ENCODE peak calls at places on chromosomes 2 and 18, in seven cellular contexts. One of them, this sample, is unnamed.

GRCh38 chr2:217362290-217362689 is 502.4 kb upstream of the TNP1 start:
- DNase-seq in A549: no peak
- DNase-seq in small intestine: no peak
- DNase-seq in IMR-90: no peak
- DNase-seq in K562: peak; percentile 8
- DNase-seq in heart left ventricle: no peak
- DNase-seq in fibroblast of lung: no peak
- DNase-seq in this sample: no peak

GRCh38 chr2:222398446-222398885 is 25.9 kb upstream of the SGPP2 start:
- DNase-seq in A549: no peak
- DNase-seq in small intestine: peak; percentile 33
- DNase-seq in IMR-90: no peak
- DNase-seq in K562: no peak
- DNase-seq in heart left ventricle: no peak
- DNase-seq in fibroblast of lung: no peak
- DNase-seq in this sample: no peak

GRCh38 chr2:109647636-109648035 is 33.5 kb downstream of the SOWAHC start:
- DNase-seq in A549: no peak
- DNase-seq in small intestine: no peak
- DNase-seq in IMR-90: peak; percentile 25
- DNase-seq in K562: no peak
- DNase-seq in heart left ventricle: no peak
- DNase-seq in fibroblast of lung: no peak
- DNase-seq in this sample: no peak

GRCh38 chr2:1769703-1770422 is 25.5 kb upstream of the PXDN start:
- DNase-seq in A549: peak; percentile 87
- DNase-seq in small intestine: peak; percentile 66
- DNase-seq in IMR-90: peak; percentile 62
- DNase-seq in K562: peak; percentile 71
- DNase-seq in heart left ventricle: no peak
- DNase-seq in fibroblast of lung: peak; percentile 72
- DNase-seq in this sample: no peak

GRCh38 chr2:176687350-176687749 is 418.1 kb downstream of the MTX2 start:
- DNase-seq in A549: no peak
- DNase-seq in small intestine: no peak
- DNase-seq in IMR-90: no peak
- DNase-seq in K562: no peak
- DNase-seq in heart left ventricle: no peak
- DNase-seq in fibroblast of lung: no peak
- DNase-seq in this sample: no peak

GRCh38 chr2:149259136-149259535 is 71.3 kb upstream of the LYPD6 start:
- DNase-seq in A549: no peak
- DNase-seq in small intestine: no peak
- DNase-seq in IMR-90: no peak
- DNase-seq in K562: no peak
- DNase-seq in heart left ventricle: no peak
- DNase-seq in fibroblast of lung: no peak
- DNase-seq in this sample: no peak

GRCh38 chr2:101521497-101521896 is 46.6 kb upstream of the RFX8 start:
- DNase-seq in A549: no peak
- DNase-seq in small intestine: no peak
- DNase-seq in IMR-90: no peak
- DNase-seq in K562: no peak
- DNase-seq in heart left ventricle: no peak
- DNase-seq in fibroblast of lung: no peak
- DNase-seq in this sample: no peak

GRCh38 chr2:75403991-75404428 is 156.7 kb downstream of the EVA1A start:
- DNase-seq in A549: peak; percentile 17
- DNase-seq in small intestine: peak; percentile 34
- DNase-seq in IMR-90: peak; percentile 59
- DNase-seq in K562: peak; percentile 33
- DNase-seq in heart left ventricle: no peak
- DNase-seq in fibroblast of lung: peak; percentile 66
- DNase-seq in this sample: no peak

GRCh38 chr2:220682616-220683015 is 889.5 kb downstream of the EPHA4 start:
- DNase-seq in A549: no peak
- DNase-seq in small intestine: no peak
- DNase-seq in IMR-90: peak; percentile 21
- DNase-seq in K562: no peak
- DNase-seq in heart left ventricle: no peak
- DNase-seq in fibroblast of lung: no peak
- DNase-seq in this sample: no peak

GRCh38 chr2:50594233-50594632 is 437.7 kb downstream of the NRXN1 start:
- DNase-seq in A549: no peak
- DNase-seq in small intestine: peak; percentile 84
- DNase-seq in IMR-90: no peak
- DNase-seq in K562: no peak
- DNase-seq in heart left ventricle: no peak
- DNase-seq in fibroblast of lung: no peak
- DNase-seq in this sample: no peak

GRCh38 chr2:176171331-176172006 is 14.4 kb downstream of the HOXD3 start:
- DNase-seq in A549: no peak
- DNase-seq in small intestine: no peak
- DNase-seq in IMR-90: no peak
- DNase-seq in K562: no peak
- DNase-seq in heart left ventricle: no peak
- DNase-seq in fibroblast of lung: no peak
- DNase-seq in this sample: no peak

GRCh38 chr18:74083071-74083954 is 64.3 kb downstream of the FBXO15 start:
- DNase-seq in A549: no peak
- DNase-seq in small intestine: no peak
- DNase-seq in IMR-90: no peak
- DNase-seq in K562: no peak
- DNase-seq in heart left ventricle: no peak
- DNase-seq in fibroblast of lung: no peak
- DNase-seq in this sample: no peak

GRCh38 chr18:74084184-74084583 is 63.5 kb downstream of the FBXO15 start:
- DNase-seq in A549: no peak
- DNase-seq in small intestine: no peak
- DNase-seq in IMR-90: no peak
- DNase-seq in K562: no peak
- DNase-seq in heart left ventricle: no peak
- DNase-seq in fibroblast of lung: no peak
- DNase-seq in this sample: no peak

GRCh38 chr18:74081966-74082365 is 65.7 kb downstream of the FBXO15 start:
- DNase-seq in A549: no peak
- DNase-seq in small intestine: no peak
- DNase-seq in IMR-90: no peak
- DNase-seq in K562: no peak
- DNase-seq in heart left ventricle: no peak
- DNase-seq in fibroblast of lung: no peak
- DNase-seq in this sample: no peak

GRCh38 chr18:74078257-74078656 is 69.4 kb downstream of the FBXO15 start:
- DNase-seq in A549: no peak
- DNase-seq in small intestine: no peak
- DNase-seq in IMR-90: no peak
- DNase-seq in K562: no peak
- DNase-seq in heart left ventricle: no peak
- DNase-seq in fibroblast of lung: no peak
- DNase-seq in this sample: no peak

GRCh38 chr18:74082476-74083070 is 65.1 kb downstream of the FBXO15 start:
- DNase-seq in A549: peak; percentile 60
- DNase-seq in small intestine: peak; percentile 62
- DNase-seq in IMR-90: peak; percentile 63
- DNase-seq in K562: peak; percentile 9
- DNase-seq in heart left ventricle: no peak
- DNase-seq in fibroblast of lung: peak; percentile 1
- DNase-seq in this sample: peak; percentile 69
- H3K4me3 ChIP-seq in A549: no peak overlapping the region
- H3K4me3 ChIP-seq in small intestine: no peak overlapping the region
- H3K4me3 ChIP-seq in IMR-90: no peak overlapping the region
- H3K4me3 ChIP-seq in K562: no peak overlapping the region
- H3K4me3 ChIP-seq in heart left ventricle: no peak overlapping the region
- H3K4me3 ChIP-seq in fibroblast of lung: no peak overlapping the region
- H3K4me3 ChIP-seq in this sample: no peak overlapping the region

DNA sequence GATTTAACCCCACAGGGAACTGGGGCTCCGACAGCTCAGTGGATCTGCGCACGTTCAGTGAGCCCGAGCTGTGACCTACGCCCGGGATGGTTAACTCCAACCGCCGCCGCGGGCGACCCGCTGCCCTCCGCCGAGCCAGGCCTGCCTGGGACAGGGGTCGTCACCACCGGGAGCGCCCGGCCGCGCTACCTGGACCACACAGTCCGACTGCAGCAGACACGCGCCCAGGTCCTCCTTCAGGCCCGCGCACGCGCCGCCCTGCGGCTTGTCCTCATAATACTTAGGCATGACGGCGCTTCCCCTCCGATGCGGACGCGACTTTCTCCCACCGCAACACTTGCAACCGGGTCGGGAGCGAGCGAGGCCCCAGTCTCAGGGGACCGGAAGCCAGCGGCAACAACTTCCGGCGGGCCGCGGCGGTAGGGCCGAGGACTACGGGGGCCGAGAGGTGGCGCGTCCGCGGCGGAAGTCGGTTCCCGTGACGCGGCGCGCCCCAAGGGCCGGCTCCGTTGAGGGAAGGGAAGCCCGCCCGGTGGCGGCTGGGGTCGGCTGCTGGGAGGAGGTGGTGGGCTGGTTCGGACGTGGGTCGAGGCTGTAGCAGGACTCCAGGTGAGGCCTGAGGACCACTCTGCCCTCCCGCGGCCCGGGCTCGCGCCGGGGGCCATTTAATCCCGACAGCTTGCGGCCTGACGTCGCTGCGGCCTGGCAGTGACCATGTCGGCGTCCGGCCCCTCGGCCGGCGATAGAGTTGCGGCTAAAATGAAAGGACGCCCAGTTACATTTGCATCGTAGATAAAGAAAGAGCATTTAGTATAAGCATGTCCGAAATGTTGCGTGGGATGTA is at the start of the genes COA5 and UNC50:
- DNase-seq in A549: peak; percentile 83
- DNase-seq in small intestine: peak; percentile 88
- DNase-seq in IMR-90: peak; percentile 91
- DNase-seq in K562: peak; percentile 95
- DNase-seq in heart left ventricle: peak; percentile 95
- DNase-seq in fibroblast of lung: peak; percentile 93
- DNase-seq in this sample: peak; percentile 93
- H3K4me1 ChIP-seq in A549: peaks cover 20% of the 10 kb centered on the region
- H3K4me1 ChIP-seq in small intestine: peaks cover 12% of the 10 kb centered on the region
- H3K4me1 ChIP-seq in IMR-90: peaks cover 12% of the 10 kb centered on the region
- H3K4me1 ChIP-seq in K562: peaks cover 17% of the 10 kb centered on the region
- H3K4me1 ChIP-seq in heart left ventricle: peaks cover 55% of the 10 kb centered on the region
- H3K4me1 ChIP-seq in fibroblast of lung: peaks cover 10% of the 10 kb centered on the region
- H3K4me1 ChIP-seq in this sample: peaks cover 25% of the 10 kb centered on the region

DNA sequence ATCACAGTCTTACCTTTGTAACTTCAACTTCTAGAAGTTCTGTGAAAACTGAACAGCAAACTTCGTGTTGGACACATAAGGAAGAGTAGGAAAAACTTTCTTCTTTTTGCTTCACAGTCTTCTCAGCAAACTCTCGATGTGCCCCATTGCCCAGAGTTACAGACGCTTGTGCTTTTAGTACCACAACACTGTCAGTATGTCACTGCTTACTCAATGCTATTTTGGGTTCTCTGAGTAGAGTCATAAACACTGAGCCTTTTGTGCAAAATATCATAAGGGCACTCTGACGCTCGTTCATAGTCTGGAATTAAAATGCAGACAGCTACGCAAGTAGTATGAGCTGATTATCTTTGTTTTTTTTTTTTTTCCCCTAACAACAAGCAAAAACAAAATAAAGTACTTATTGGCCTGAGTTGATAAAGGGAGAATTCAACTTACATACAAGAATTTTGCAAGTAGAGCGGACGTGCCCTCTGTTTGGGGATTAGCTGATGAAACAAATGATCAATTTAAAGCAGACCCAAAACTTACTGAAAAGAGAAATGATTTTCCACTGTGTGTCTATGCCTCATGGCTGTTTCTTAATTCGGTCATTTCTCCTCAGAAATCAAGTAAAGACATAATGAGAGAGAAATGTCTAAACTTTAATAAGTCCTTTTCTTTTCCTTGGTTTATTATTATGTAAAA is at the start of gene CDH19:
- DNase-seq in A549: no peak
- DNase-seq in small intestine: no peak
- DNase-seq in IMR-90: no peak
- DNase-seq in K562: no peak
- DNase-seq in heart left ventricle: no peak
- DNase-seq in fibroblast of lung: no peak
- DNase-seq in this sample: no peak
- H3K4me3 ChIP-seq in A549: peak within 1 kb of the TSS; percentile 22
- H3K4me3 ChIP-seq in small intestine: no peak within 1 kb of the TSS
- H3K4me3 ChIP-seq in IMR-90: no peak within 1 kb of the TSS
- H3K4me3 ChIP-seq in K562: no peak within 1 kb of the TSS
- H3K4me3 ChIP-seq in heart left ventricle: peak within 1 kb of the TSS; percentile 0
- H3K4me3 ChIP-seq in fibroblast of lung: no peak within 1 kb of the TSS
- H3K4me3 ChIP-seq in this sample: no peak within 1 kb of the TSS

GRCh38 chr18:74496508-74497307 is 545 bp downstream of the CNDP2 start:
- DNase-seq in A549: peak; percentile 44
- DNase-seq in small intestine: peak; percentile 72
- DNase-seq in IMR-90: peak; percentile 42
- DNase-seq in K562: peak; percentile 57
- DNase-seq in heart left ventricle: peak; percentile 84
- DNase-seq in fibroblast of lung: peak; percentile 39
- DNase-seq in this sample: peak; percentile 83

GRCh38 chr18:74499633-74500032 is 3.5 kb downstream of the CNDP2 start:
- DNase-seq in A549: no peak
- DNase-seq in small intestine: peak; percentile 82
- DNase-seq in IMR-90: no peak
- DNase-seq in K562: peak; percentile 68
- DNase-seq in heart left ventricle: no peak
- DNase-seq in fibroblast of lung: peak; percentile 58
- DNase-seq in this sample: peak; percentile 87

GRCh38 chr18:74497778-74498177 is 1.6 kb downstream of the CNDP2 start:
- DNase-seq in A549: no peak
- DNase-seq in small intestine: no peak
- DNase-seq in IMR-90: no peak
- DNase-seq in K562: no peak
- DNase-seq in heart left ventricle: no peak
- DNase-seq in fibroblast of lung: no peak
- DNase-seq in this sample: no peak

GRCh38 chr18:74497308-74497640 is 1.1 kb downstream of the CNDP2 start:
- DNase-seq in A549: no peak
- DNase-seq in small intestine: no peak
- DNase-seq in IMR-90: no peak
- DNase-seq in K562: no peak
- DNase-seq in heart left ventricle: no peak
- DNase-seq in fibroblast of lung: no peak
- DNase-seq in this sample: no peak

DNA sequence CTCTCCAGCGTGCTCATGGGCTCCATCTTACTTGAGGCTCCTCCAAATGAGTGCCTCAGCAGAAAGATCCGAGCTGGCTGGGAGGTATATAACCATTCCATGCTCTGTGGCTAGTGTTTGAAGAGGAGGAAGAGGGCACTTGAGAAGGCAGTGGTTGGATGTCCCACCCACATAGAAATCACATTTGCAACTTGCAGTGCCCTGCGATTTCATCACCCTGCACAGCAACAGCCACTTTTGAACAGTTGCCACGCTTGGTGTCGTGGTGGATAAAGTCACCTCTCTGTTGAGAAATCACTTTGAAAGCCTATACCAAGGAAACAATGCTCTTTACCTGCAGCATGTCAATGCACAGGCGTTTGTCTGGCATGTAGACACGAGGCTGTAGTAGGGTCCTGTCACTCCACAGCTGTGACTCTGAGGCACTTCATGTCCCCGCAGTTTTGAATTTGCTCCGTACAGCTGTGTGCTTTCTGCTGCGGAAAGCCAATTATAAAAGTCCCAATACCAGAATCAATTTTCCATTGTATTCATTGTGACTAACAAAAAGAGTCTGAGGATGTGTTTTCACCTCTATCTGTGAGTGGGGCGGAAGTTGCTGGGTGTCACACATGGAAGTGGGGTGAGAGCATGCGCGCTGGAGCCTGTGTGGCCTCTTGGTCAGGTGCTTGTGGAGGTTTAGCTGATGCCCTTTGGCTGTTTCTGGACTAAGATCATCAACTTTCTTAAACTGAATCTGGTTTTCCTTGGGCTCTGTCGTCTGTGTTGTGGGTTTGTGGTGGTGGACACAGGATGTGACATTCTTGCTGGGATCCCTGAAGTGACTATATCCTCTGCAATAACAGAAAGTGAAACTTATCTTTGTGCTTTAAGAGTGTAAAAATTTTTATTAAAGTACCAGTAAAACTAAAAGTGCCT is 2.8 kb downstream of the CNDP2 start:
- DNase-seq in A549: no peak
- DNase-seq in small intestine: peak; percentile 55
- DNase-seq in IMR-90: no peak
- DNase-seq in K562: peak; percentile 65
- DNase-seq in heart left ventricle: no peak
- DNase-seq in fibroblast of lung: peak; percentile 4
- DNase-seq in this sample: peak; percentile 68
- H3K4me1 ChIP-seq in A549: peaks cover 6% of the 10 kb centered on the region
- H3K4me1 ChIP-seq in small intestine: peaks cover 19% of the 10 kb centered on the region
- H3K4me1 ChIP-seq in IMR-90: peaks cover 5% of the 10 kb centered on the region
- H3K4me1 ChIP-seq in K562: peaks cover 13% of the 10 kb centered on the region
- H3K4me1 ChIP-seq in heart left ventricle: peaks cover 30% of the 10 kb centered on the region
- H3K4me1 ChIP-seq in fibroblast of lung: peaks cover 2% of the 10 kb centered on the region
- H3K4me1 ChIP-seq in this sample: peaks cover 26% of the 10 kb centered on the region